ENCODE peak calls at places on chromosomes 7 and 10, in five cellular contexts. One of them, this sample, is unnamed.

GRCh38 chr7:1503816-1504775 is at the start of gene INTS1:
- DNase-seq in smooth muscle cell of the brain vasculature: peak
- DNase-seq in stimulated activated CD4-positive, alpha-beta T cell treated with anti-CD3 and anti-CD28 coated beads, Interleukin-15, amount 100 ng/mL, for 1 hour: peak
- DNase-seq in hypothalamus: peak
- DNase-seq in activated T-helper 1 cell treated with anti-CD3 and anti-CD28 coated beads, Interleukin-12 subunit alpha, Interleukin-12 subunit beta, Interleukin-2, Interleukin-4 antibody, amounts not matched to agents 30 ng/mL and 10 ng/mL and 1 ng/mL, durations not matched to agents 14 hours and 24 hours and 36 hours: peak
- DNase-seq in this sample: peak

GRCh38 chr10:125039354-125039769 is 97.4 kb downstream of the ZRANB1 start:
- DNase-seq in stimulated activated CD4-positive, alpha-beta T cell treated with anti-CD3 and anti-CD28 coated beads, Interleukin-15, amount 100 ng/mL, for 1 hour: no peak
- DNase-seq in smooth muscle cell of the brain vasculature: no peak
- DNase-seq in activated T-helper 1 cell treated with anti-CD3 and anti-CD28 coated beads, Interleukin-12 subunit alpha, Interleukin-12 subunit beta, Interleukin-2, Interleukin-4 antibody, amounts not matched to agents 30 ng/mL and 10 ng/mL and 1 ng/mL, durations not matched to agents 14 hours and 24 hours and 36 hours: no peak
- DNase-seq in hypothalamus: no peak
- DNase-seq in this sample: no peak

GRCh38 chr7:78134256-78134655 is 335.7 kb downstream of the PHTF2 start:
- DNase-seq in activated T-helper 1 cell treated with anti-CD3 and anti-CD28 coated beads, Interleukin-12 subunit alpha, Interleukin-12 subunit beta, Interleukin-2, Interleukin-4 antibody, amounts not matched to agents 30 ng/mL and 10 ng/mL and 1 ng/mL, durations not matched to agents 14 hours and 24 hours and 36 hours: no peak
- DNase-seq in stimulated activated CD4-positive, alpha-beta T cell treated with anti-CD3 and anti-CD28 coated beads, Interleukin-15, amount 100 ng/mL, for 1 hour: no peak
- DNase-seq in hypothalamus: no peak
- DNase-seq in smooth muscle cell of the brain vasculature: peak
- DNase-seq in this sample: no peak

GRCh38 chr7:54560726-54561125 is 18.6 kb downstream of the VSTM2A start:
- DNase-seq in smooth muscle cell of the brain vasculature: no peak
- DNase-seq in hypothalamus: no peak
- DNase-seq in stimulated activated CD4-positive, alpha-beta T cell treated with anti-CD3 and anti-CD28 coated beads, Interleukin-15, amount 100 ng/mL, for 1 hour: no peak
- DNase-seq in activated T-helper 1 cell treated with anti-CD3 and anti-CD28 coated beads, Interleukin-12 subunit alpha, Interleukin-12 subunit beta, Interleukin-2, Interleukin-4 antibody, amounts not matched to agents 30 ng/mL and 10 ng/mL and 1 ng/mL, durations not matched to agents 14 hours and 24 hours and 36 hours: no peak
- DNase-seq in this sample: no peak

GRCh38 chr7:2517678-2518077 is 1.9 kb upstream of the LFNG start:
- DNase-seq in smooth muscle cell of the brain vasculature: no peak
- DNase-seq in activated T-helper 1 cell treated with anti-CD3 and anti-CD28 coated beads, Interleukin-12 subunit alpha, Interleukin-12 subunit beta, Interleukin-2, Interleukin-4 antibody, amounts not matched to agents 30 ng/mL and 10 ng/mL and 1 ng/mL, durations not matched to agents 14 hours and 24 hours and 36 hours: no peak
- DNase-seq in hypothalamus: no peak
- DNase-seq in stimulated activated CD4-positive, alpha-beta T cell treated with anti-CD3 and anti-CD28 coated beads, Interleukin-15, amount 100 ng/mL, for 1 hour: no peak
- DNase-seq in this sample: no peak

GRCh38 chr7:156020566-156020965 is 208.3 kb upstream of the SHH start:
- DNase-seq in smooth muscle cell of the brain vasculature: no peak
- DNase-seq in activated T-helper 1 cell treated with anti-CD3 and anti-CD28 coated beads, Interleukin-12 subunit alpha, Interleukin-12 subunit beta, Interleukin-2, Interleukin-4 antibody, amounts not matched to agents 30 ng/mL and 10 ng/mL and 1 ng/mL, durations not matched to agents 14 hours and 24 hours and 36 hours: no peak
- DNase-seq in stimulated activated CD4-positive, alpha-beta T cell treated with anti-CD3 and anti-CD28 coated beads, Interleukin-15, amount 100 ng/mL, for 1 hour: no peak
- DNase-seq in hypothalamus: no peak
- DNase-seq in this sample: no peak

GRCh38 chr10:6044651-6045599 is 17.2 kb downstream of the IL2RA start:
- DNase-seq in activated T-helper 1 cell treated with anti-CD3 and anti-CD28 coated beads, Interleukin-12 subunit alpha, Interleukin-12 subunit beta, Interleukin-2, Interleukin-4 antibody, amounts not matched to agents 30 ng/mL and 10 ng/mL and 1 ng/mL, durations not matched to agents 14 hours and 24 hours and 36 hours: no peak
- DNase-seq in smooth muscle cell of the brain vasculature: no peak
- DNase-seq in hypothalamus: no peak
- DNase-seq in stimulated activated CD4-positive, alpha-beta T cell treated with anti-CD3 and anti-CD28 coated beads, Interleukin-15, amount 100 ng/mL, for 1 hour: no peak
- DNase-seq in this sample: no peak

GRCh38 chr7:45626441-45627430 is 52.6 kb downstream of the ADCY1 start:
- DNase-seq in activated T-helper 1 cell treated with anti-CD3 and anti-CD28 coated beads, Interleukin-12 subunit alpha, Interleukin-12 subunit beta, Interleukin-2, Interleukin-4 antibody, amounts not matched to agents 30 ng/mL and 10 ng/mL and 1 ng/mL, durations not matched to agents 14 hours and 24 hours and 36 hours: no peak
- DNase-seq in smooth muscle cell of the brain vasculature: no peak
- DNase-seq in hypothalamus: no peak
- DNase-seq in stimulated activated CD4-positive, alpha-beta T cell treated with anti-CD3 and anti-CD28 coated beads, Interleukin-15, amount 100 ng/mL, for 1 hour: no peak
- DNase-seq in this sample: no peak

GRCh38 chr10:43394868-43395267 is 14.1 kb downstream of the HNRNPF start:
- DNase-seq in stimulated activated CD4-positive, alpha-beta T cell treated with anti-CD3 and anti-CD28 coated beads, Interleukin-15, amount 100 ng/mL, for 1 hour: no peak
- DNase-seq in hypothalamus: no peak
- DNase-seq in smooth muscle cell of the brain vasculature: no peak
- DNase-seq in activated T-helper 1 cell treated with anti-CD3 and anti-CD28 coated beads, Interleukin-12 subunit alpha, Interleukin-12 subunit beta, Interleukin-2, Interleukin-4 antibody, amounts not matched to agents 30 ng/mL and 10 ng/mL and 1 ng/mL, durations not matched to agents 14 hours and 24 hours and 36 hours: no peak
- DNase-seq in this sample: no peak

GRCh38 chr7:45196374-45196773 is 38.8 kb downstream of the RAMP3 start:
- DNase-seq in stimulated activated CD4-positive, alpha-beta T cell treated with anti-CD3 and anti-CD28 coated beads, Interleukin-15, amount 100 ng/mL, for 1 hour: no peak
- DNase-seq in hypothalamus: no peak
- DNase-seq in activated T-helper 1 cell treated with anti-CD3 and anti-CD28 coated beads, Interleukin-12 subunit alpha, Interleukin-12 subunit beta, Interleukin-2, Interleukin-4 antibody, amounts not matched to agents 30 ng/mL and 10 ng/mL and 1 ng/mL, durations not matched to agents 14 hours and 24 hours and 36 hours: peak
- DNase-seq in smooth muscle cell of the brain vasculature: no peak
- DNase-seq in this sample: no peak

GRCh38 chr7:100584677-100585510 is 1.0 kb downstream of the LRCH4 start:
- DNase-seq in stimulated activated CD4-positive, alpha-beta T cell treated with anti-CD3 and anti-CD28 coated beads, Interleukin-15, amount 100 ng/mL, for 1 hour: no peak
- DNase-seq in hypothalamus: no peak
- DNase-seq in smooth muscle cell of the brain vasculature: no peak
- DNase-seq in activated T-helper 1 cell treated with anti-CD3 and anti-CD28 coated beads, Interleukin-12 subunit alpha, Interleukin-12 subunit beta, Interleukin-2, Interleukin-4 antibody, amounts not matched to agents 30 ng/mL and 10 ng/mL and 1 ng/mL, durations not matched to agents 14 hours and 24 hours and 36 hours: no peak
- DNase-seq in this sample: peak

GRCh38 chr10:4651404-4652037 is 174.5 kb upstream of the AKR1E2 start:
- DNase-seq in stimulated activated CD4-positive, alpha-beta T cell treated with anti-CD3 and anti-CD28 coated beads, Interleukin-15, amount 100 ng/mL, for 1 hour: no peak
- DNase-seq in hypothalamus: no peak
- DNase-seq in smooth muscle cell of the brain vasculature: no peak
- DNase-seq in activated T-helper 1 cell treated with anti-CD3 and anti-CD28 coated beads, Interleukin-12 subunit alpha, Interleukin-12 subunit beta, Interleukin-2, Interleukin-4 antibody, amounts not matched to agents 30 ng/mL and 10 ng/mL and 1 ng/mL, durations not matched to agents 14 hours and 24 hours and 36 hours: no peak
- DNase-seq in this sample: no peak

GRCh38 chr7:25579688-25580075 is 351.4 kb upstream of the NPVF start:
- DNase-seq in stimulated activated CD4-positive, alpha-beta T cell treated with anti-CD3 and anti-CD28 coated beads, Interleukin-15, amount 100 ng/mL, for 1 hour: no peak
- DNase-seq in hypothalamus: no peak
- DNase-seq in smooth muscle cell of the brain vasculature: no peak
- DNase-seq in activated T-helper 1 cell treated with anti-CD3 and anti-CD28 coated beads, Interleukin-12 subunit alpha, Interleukin-12 subunit beta, Interleukin-2, Interleukin-4 antibody, amounts not matched to agents 30 ng/mL and 10 ng/mL and 1 ng/mL, durations not matched to agents 14 hours and 24 hours and 36 hours: no peak
- DNase-seq in this sample: no peak

GRCh38 chr7:101973130-101973529 is 155.7 kb downstream of the CUX1 start:
- DNase-seq in activated T-helper 1 cell treated with anti-CD3 and anti-CD28 coated beads, Interleukin-12 subunit alpha, Interleukin-12 subunit beta, Interleukin-2, Interleukin-4 antibody, amounts not matched to agents 30 ng/mL and 10 ng/mL and 1 ng/mL, durations not matched to agents 14 hours and 24 hours and 36 hours: no peak
- DNase-seq in hypothalamus: no peak
- DNase-seq in stimulated activated CD4-positive, alpha-beta T cell treated with anti-CD3 and anti-CD28 coated beads, Interleukin-15, amount 100 ng/mL, for 1 hour: no peak
- DNase-seq in smooth muscle cell of the brain vasculature: no peak
- DNase-seq in this sample: no peak

GRCh38 chr7:20323587-20323986 is 7.1 kb upstream of the ITGB8 start:
- DNase-seq in activated T-helper 1 cell treated with anti-CD3 and anti-CD28 coated beads, Interleukin-12 subunit alpha, Interleukin-12 subunit beta, Interleukin-2, Interleukin-4 antibody, amounts not matched to agents 30 ng/mL and 10 ng/mL and 1 ng/mL, durations not matched to agents 14 hours and 24 hours and 36 hours: no peak
- DNase-seq in smooth muscle cell of the brain vasculature: no peak
- DNase-seq in hypothalamus: no peak
- DNase-seq in stimulated activated CD4-positive, alpha-beta T cell treated with anti-CD3 and anti-CD28 coated beads, Interleukin-15, amount 100 ng/mL, for 1 hour: no peak
- DNase-seq in this sample: no peak

GRCh38 chr7:95469187-95469586 is 16.6 kb upstream of the ASB4 start:
- DNase-seq in stimulated activated CD4-positive, alpha-beta T cell treated with anti-CD3 and anti-CD28 coated beads, Interleukin-15, amount 100 ng/mL, for 1 hour: no peak
- DNase-seq in hypothalamus: no peak
- DNase-seq in smooth muscle cell of the brain vasculature: no peak
- DNase-seq in activated T-helper 1 cell treated with anti-CD3 and anti-CD28 coated beads, Interleukin-12 subunit alpha, Interleukin-12 subunit beta, Interleukin-2, Interleukin-4 antibody, amounts not matched to agents 30 ng/mL and 10 ng/mL and 1 ng/mL, durations not matched to agents 14 hours and 24 hours and 36 hours: no peak
- DNase-seq in this sample: no peak

GRCh38 chr7:89780291-89780690 is 374.0 kb upstream of the STEAP1 start:
- DNase-seq in activated T-helper 1 cell treated with anti-CD3 and anti-CD28 coated beads, Interleukin-12 subunit alpha, Interleukin-12 subunit beta, Interleukin-2, Interleukin-4 antibody, amounts not matched to agents 30 ng/mL and 10 ng/mL and 1 ng/mL, durations not matched to agents 14 hours and 24 hours and 36 hours: no peak
- DNase-seq in smooth muscle cell of the brain vasculature: no peak
- DNase-seq in stimulated activated CD4-positive, alpha-beta T cell treated with anti-CD3 and anti-CD28 coated beads, Interleukin-15, amount 100 ng/mL, for 1 hour: no peak
- DNase-seq in hypothalamus: no peak
- DNase-seq in this sample: no peak

GRCh38 chr7:7414776-7415603 is 120.7 kb downstream of the COL28A1 start:
- DNase-seq in stimulated activated CD4-positive, alpha-beta T cell treated with anti-CD3 and anti-CD28 coated beads, Interleukin-15, amount 100 ng/mL, for 1 hour: no peak
- DNase-seq in hypothalamus: no peak
- DNase-seq in activated T-helper 1 cell treated with anti-CD3 and anti-CD28 coated beads, Interleukin-12 subunit alpha, Interleukin-12 subunit beta, Interleukin-2, Interleukin-4 antibody, amounts not matched to agents 30 ng/mL and 10 ng/mL and 1 ng/mL, durations not matched to agents 14 hours and 24 hours and 36 hours: no peak
- DNase-seq in smooth muscle cell of the brain vasculature: no peak
- DNase-seq in this sample: no peak

GRCh38 chr10:80411267-80411668 is 2.9 kb downstream of the PRXL2A start:
- DNase-seq in smooth muscle cell of the brain vasculature: no peak
- DNase-seq in activated T-helper 1 cell treated with anti-CD3 and anti-CD28 coated beads, Interleukin-12 subunit alpha, Interleukin-12 subunit beta, Interleukin-2, Interleukin-4 antibody, amounts not matched to agents 30 ng/mL and 10 ng/mL and 1 ng/mL, durations not matched to agents 14 hours and 24 hours and 36 hours: no peak
- DNase-seq in stimulated activated CD4-positive, alpha-beta T cell treated with anti-CD3 and anti-CD28 coated beads, Interleukin-15, amount 100 ng/mL, for 1 hour: no peak
- DNase-seq in hypothalamus: no peak
- DNase-seq in this sample: no peak

GRCh38 chr10:91271886-91272285 is 51.4 kb downstream of the PCGF5 start:
- DNase-seq in activated T-helper 1 cell treated with anti-CD3 and anti-CD28 coated beads, Interleukin-12 subunit alpha, Interleukin-12 subunit beta, Interleukin-2, Interleukin-4 antibody, amounts not matched to agents 30 ng/mL and 10 ng/mL and 1 ng/mL, durations not matched to agents 14 hours and 24 hours and 36 hours: no peak
- DNase-seq in smooth muscle cell of the brain vasculature: no peak
- DNase-seq in stimulated activated CD4-positive, alpha-beta T cell treated with anti-CD3 and anti-CD28 coated beads, Interleukin-15, amount 100 ng/mL, for 1 hour: no peak
- DNase-seq in hypothalamus: no peak
- DNase-seq in this sample: no peak

GRCh38 chr7:156173346-156173745 is 361.1 kb upstream of the SHH start:
- DNase-seq in activated T-helper 1 cell treated with anti-CD3 and anti-CD28 coated beads, Interleukin-12 subunit alpha, Interleukin-12 subunit beta, Interleukin-2, Interleukin-4 antibody, amounts not matched to agents 30 ng/mL and 10 ng/mL and 1 ng/mL, durations not matched to agents 14 hours and 24 hours and 36 hours: no peak
- DNase-seq in smooth muscle cell of the brain vasculature: no peak
- DNase-seq in hypothalamus: no peak
- DNase-seq in stimulated activated CD4-positive, alpha-beta T cell treated with anti-CD3 and anti-CD28 coated beads, Interleukin-15, amount 100 ng/mL, for 1 hour: no peak
- DNase-seq in this sample: no peak

GRCh38 chr10:21495686-21496284 is 29.7 kb downstream of the SKIDA1 start:
- DNase-seq in stimulated activated CD4-positive, alpha-beta T cell treated with anti-CD3 and anti-CD28 coated beads, Interleukin-15, amount 100 ng/mL, for 1 hour: peak
- DNase-seq in smooth muscle cell of the brain vasculature: no peak
- DNase-seq in activated T-helper 1 cell treated with anti-CD3 and anti-CD28 coated beads, Interleukin-12 subunit alpha, Interleukin-12 subunit beta, Interleukin-2, Interleukin-4 antibody, amounts not matched to agents 30 ng/mL and 10 ng/mL and 1 ng/mL, durations not matched to agents 14 hours and 24 hours and 36 hours: peak
- DNase-seq in hypothalamus: peak
- DNase-seq in this sample: peak

This sample was measured in breast epithelium.